ENCODE peak calls at places on chromosomes 6 and 20, in four cellular contexts. F, W, Q and C are unnamed samples.

GRCh38 chr6:139346392-139346791 is 28.1 kb downstream of the CITED2 start:
- DNase-seq in F (no peak), W (no peak), Q (no peak), C (no peak)

GRCh38 chr6:121260651-121261102 is 73.6 kb downstream of the TBC1D32 start:
- DNase-seq in F (no peak), W (no peak), Q (peak), C (no peak)

GRCh38 chr6:44270526-44271405 is 516 bp downstream of the TMEM151B start:
- DNase-seq in F (no peak), W (peak), Q (no peak), C (no peak)

GRCh38 chr6:12802440-12802839 is 85.9 kb downstream of the PHACTR1 start:
- DNase-seq in F (no peak), W (no peak), Q (no peak), C (no peak)

GRCh38 chr6:108702106-108702851 is 141.6 kb downstream of the FOXO3 start:
- DNase-seq in F (no peak), W (no peak), Q (no peak), C (no peak)

GRCh38 chr6:157020398-157021266 is 243.5 kb downstream of the ARID1B start:
- DNase-seq in F (peak), W (peak), Q (peak), C (peak)

GRCh38 chr6:52571099-52571755 is 5.6 kb downstream of the TRAM2 start:
- DNase-seq in F (no peak), W (peak), Q (no peak), C (no peak)

GRCh38 chr20:43190332-43190953 is 737 bp upstream of the PTPRT start:
- DNase-seq in F (no peak), W (no peak), Q (no peak), C (no peak)

GRCh38 chr6:163533443-163533842 is 118.9 kb downstream of the QKI start:
- DNase-seq in F (no peak), W (no peak), Q (no peak), C (no peak)

GRCh38 chr6:170209354-170210025 is 81.4 kb downstream of the DLL1 start:
- DNase-seq in F (peak), W (no peak), Q (no peak), C (no peak)

GRCh38 chr6:127366281-127367022 is 23.0 kb upstream of the ECHDC1 start:
- DNase-seq in F (no peak), W (no peak), Q (no peak), C (no peak)

GRCh38 chr20:51961964-51962761 is 159.8 kb upstream of the SALL4 start:
- DNase-seq in F (no peak), W (no peak), Q (no peak), C (no peak)

GRCh38 chr6:31114970-31115849 is 610 bp downstream of the PSORS1C1 start:
- DNase-seq in F (no peak), W (no peak), Q (no peak), C (no peak)

GRCh38 chr20:36794116-36794474 is 20.5 kb upstream of the DSN1 start:
- DNase-seq in F (no peak), W (no peak), Q (peak), C (no peak)

GRCh38 chr6:46042355-46042999 is 26.8 kb upstream of the CLIC5 start:
- DNase-seq in F (peak), W (peak), Q (no peak), C (peak)

GRCh38 chr6:34912715-34913464 is 23.8 kb downstream of the ANKS1A start:
- DNase-seq in F (peak), W (no peak), Q (no peak), C (peak)

GRCh38 chr20:52190437-52191131 is 995 bp downstream of the ZFP64 start:
- DNase-seq in F (peak), W (peak), Q (no peak), C (peak)

GRCh38 chr20:31239139-31239538 is 18.3 kb upstream of the DEFB115 start:
- DNase-seq in F (no peak), W (no peak), Q (no peak), C (no peak)

GRCh38 chr6:75611702-75612375 is 10.2 kb downstream of the SENP6 start:
- DNase-seq in F (no peak), W (no peak), Q (no peak), C (no peak)

GRCh38 chr6:115887887-115888286 is 172.8 kb downstream of the FRK start:
- DNase-seq in F (no peak), W (no peak), Q (no peak), C (no peak)

GRCh38 chr6:34570066-34570833 is 14.1 kb upstream of the SPDEF start:
- DNase-seq in F (no peak), W (no peak), Q (no peak), C (no peak)